ENCODE peak calls at places on chromosomes 5 and 9, in four cellular contexts. P is K562, B is GM12878, R is HepG2. I is an unnamed sample.

GRCh38 chr5:1702318-1702717 is 97.3 kb downstream of the MRPL36 start:
- DNase-seq in P (peak), R (no peak), B (no peak), I (no peak)

GRCh38 chr5:6397536-6398269 is 19.4 kb upstream of the MED10 start:
- DNase-seq in B (no peak), P (no peak), R (no peak), I (no peak)

GRCh38 chr9:110427497-110428104 is 89.9 kb upstream of the TXNDC8 start:
- DNase-seq in P (peak), R (peak), B (no peak), I (peak)

GRCh38 chr5:981466-981865 is 27.1 kb upstream of the NKD2 start:
- DNase-seq in B (no peak), P (no peak), R (no peak), I (no peak)

GRCh38 chr5:16992006-16992405 is 55.9 kb upstream of the MYO10 start:
- DNase-seq in R (no peak), P (no peak), B (no peak), I (peak)

GRCh38 chr9:124658165-124659017 is 112.7 kb downstream of the NR6A1 start:
- DNase-seq in R (peak), B (peak), P (peak), I (peak)

GRCh38 chr9:98057095-98057799 is 715 bp downstream of the NANS start:
- DNase-seq in B (no peak), R (peak), P (no peak), I (peak)

GRCh38 chr5:169812786-169813185 is 167.5 kb downstream of the INSYN2B start:
- DNase-seq in R (no peak), P (no peak), B (no peak), I (no peak)

GRCh38 chr9:109440797-109441287 is 57.3 kb downstream of the PTPN3 start:
- DNase-seq in B (no peak), P (peak), R (peak), I (peak)

GRCh38 chr9:130432796-130433167 is 12.0 kb upstream of the ASS1 start:
- DNase-seq in B (no peak), R (no peak), P (no peak), I (no peak)

GRCh38 chr5:134566181-134566740 is 40.8 kb downstream of the JADE2 start:
- DNase-seq in B (no peak), P (no peak), R (no peak), I (no peak)

GRCh38 chr5:154519375-154519774 is 41.3 kb upstream of the HAND1 start:
- DNase-seq in P (no peak), R (no peak), B (no peak), I (no peak)

GRCh38 chr5:152689275-152689711 is 284.2 kb upstream of the NMUR2 start:
- DNase-seq in B (no peak), P (no peak), R (no peak), I (no peak)

GRCh38 chr5:58998539-58998938 is 415.7 kb downstream of the RAB3C start:
- DNase-seq in B (no peak), R (no peak), P (no peak), I (no peak)

GRCh38 chr9:21833090-21833801 is 30.8 kb downstream of the MTAP start:
- DNase-seq in P (no peak), R (no peak), B (peak), I (no peak)

GRCh38 chr9:96186601-96187011 is 115.4 kb downstream of the HSD17B3 start:
- DNase-seq in P (no peak), B (no peak), R (no peak), I (no peak)

GRCh38 chr5:178143901-178144300 is 9.8 kb downstream of the NHP2 start:
- DNase-seq in B (no peak), R (no peak), P (no peak), I (no peak)

GRCh38 chr5:61673007-61673735 is 341.1 kb downstream of the ZSWIM6 start:
- DNase-seq in R (no peak), P (no peak), B (no peak), I (peak)

DNA sequence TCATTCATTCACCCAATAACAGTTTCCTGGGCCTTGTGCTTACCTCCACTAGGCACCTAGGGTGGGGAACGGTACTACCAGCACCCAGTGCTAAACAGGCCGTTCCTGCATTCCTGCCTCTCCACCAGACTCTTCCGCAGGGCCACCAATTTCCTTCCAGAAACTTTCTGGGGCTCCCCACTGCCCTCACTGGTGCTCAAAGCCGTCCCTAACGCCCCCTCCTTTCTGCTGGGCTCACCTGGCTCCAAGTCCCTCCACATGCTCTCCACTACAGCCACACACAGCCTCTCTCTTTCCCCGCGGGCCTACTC is 1.4 kb downstream of the PHF19 start:
- DNase-seq in P (no peak), R (no peak), B (no peak), I (no peak)
- H3K27ac ChIP-seq in P (peak), R (peak), B (peak), I (peak)

GRCh38 chr5:171102877-171103610 is 206.0 kb upstream of the TLX3 start:
- DNase-seq in R (no peak), P (no peak), B (no peak), I (no peak)
- TF ChIP-seq MYC in R (no peak), P (no peak), B (no peak), I (no peak)

GRCh38 chr9:127903557-127904475 is 4.4 kb upstream of the ST6GALNAC6 start:
- DNase-seq in R (peak), B (no peak), P (peak), I (peak)
- TF ChIP-seq POLR2AphosphoS5 in R (peak), B (no peak), P (peak), I (peak)

GRCh38 chr9:126326228-126327015 is at the start of gene MVB12B:
- DNase-seq in R (no peak), B (no peak), P (peak), I (peak)
- H3K27ac ChIP-seq in R (peak), B (no peak), P (no peak), I (peak)

GRCh38 chr5:8844206-8844605 is 701.7 kb downstream of the SEMA5A start:
- DNase-seq in B (no peak), R (no peak), P (no peak), I (no peak)
- TF ChIP-seq MYC in B (no peak), R (no peak), P (no peak), I (no peak)